ENCODE peak calls at places on chromosome 11, in five cellular contexts. N is fibroblast of villous mesenchyme, X is upper lobe of left lung, Z is colonic mucosa, D is fibroblast of mammary gland. I is an unnamed sample.
A peak's percentile ranks its signal among the peaks of the same experiment; 100 is the strongest.

GRCh38 chr11:113373306-113373705 is 14.3 kb upstream of the ANKK1 start:
- DNase-seq in N (peak; percentile 23), X (no peak), Z (no peak), D (peak; percentile 69), I (no peak)

GRCh38 chr11:44876923-44877322 is 73.8 kb downstream of the TP53I11 start:
- DNase-seq in N (no peak), X (no peak), Z (no peak), D (no peak), I (no peak)

GRCh38 chr11:67062526-67063373 is 6.1 kb downstream of the RHOD start:
- DNase-seq in N (no peak), X (no peak), Z (no peak), D (no peak), I (no peak)

GRCh38 chr11:63503492-63503891 is 2.4 kb upstream of the LGALS12 start:
- DNase-seq in N (no peak), X (no peak), Z (no peak), D (no peak), I (no peak)

GRCh38 chr11:71979094-71979493 is 19.6 kb upstream of the IL18BP start:
- DNase-seq in N (no peak), X (no peak), Z (no peak), D (no peak), I (no peak)

GRCh38 chr11:46674463-46675287 is 25.7 kb downstream of the ARHGAP1 start:
- DNase-seq in N (peak; percentile 91), X (no peak), Z (peak; percentile 61), D (no peak), I (no peak)

GRCh38 chr11:83063073-83063754 is 8.5 kb downstream of the RAB30 start:
- DNase-seq in N (peak; percentile 55), X (no peak), Z (no peak), D (peak; percentile 66), I (no peak)

GRCh38 chr11:40227730-40228129 is 1231.7 kb downstream of the LRRC4C start:
- DNase-seq in N (no peak), X (no peak), Z (no peak), D (no peak), I (no peak)

GRCh38 chr11:133821776-133822175 is 23.5 kb downstream of the SPATA19 start:
- DNase-seq in N (no peak), X (no peak), Z (peak; percentile 46), D (peak; percentile 6), I (no peak)

GRCh38 chr11:118012083-118012669 is 26.0 kb downstream of the IL10RA start:
- DNase-seq in N (no peak), X (no peak), Z (no peak), D (peak; percentile 2), I (no peak)

GRCh38 chr11:85685820-85686459 is at the start of gene CCDC89:
- DNase-seq in N (peak; percentile 98), X (no peak), Z (peak; percentile 59), D (peak; percentile 99), I (no peak)

GRCh38 chr11:122559734-122560382 is 95.7 kb upstream of the UBASH3B start:
- DNase-seq in N (peak; percentile 11), X (no peak), Z (no peak), D (peak; percentile 33), I (no peak)

GRCh38 chr11:93028959-93029536 is 59.6 kb downstream of the MTNR1B start:
- DNase-seq in N (no peak), X (no peak), Z (no peak), D (no peak), I (no peak)

GRCh38 chr11:46984987-46985386 is 48.4 kb downstream of the CSTPP1 start:
- DNase-seq in N (peak; percentile 31), X (no peak), Z (peak; percentile 53), D (peak; percentile 51), I (no peak)

GRCh38 chr11:11894486-11894885 is 52.7 kb downstream of the USP47 start:
- DNase-seq in N (no peak), X (no peak), Z (no peak), D (no peak), I (no peak)

GRCh38 chr11:58034471-58034870 is 3.7 kb downstream of the OR6Q1 start:
- DNase-seq in N (no peak), X (no peak), Z (no peak), D (no peak), I (no peak)
- TF ChIP-seq CTCF in N (no peak), X (no peak), Z (no peak), D (no peak), I (no peak)

GRCh38 chr11:10861799-10862198 is 3.9 kb upstream of the ZBED5 start:
- DNase-seq in N (no peak), X (no peak), Z (no peak), D (no peak), I (no peak)

GRCh38 chr11:10861047-10861446 is 3.2 kb upstream of the ZBED5 start:
- DNase-seq in N (no peak), X (no peak), Z (no peak), D (no peak), I (no peak)

GRCh38 chr11:10856689-10857603 is 907 bp downstream of the ZBED5 start:
- DNase-seq in N (peak; percentile 47), X (no peak), Z (peak; percentile 78), D (no peak), I (no peak)

GRCh38 chr11:10857604-10858504 is at the start of gene ZBED5:
- DNase-seq in N (peak; percentile 98), X (peak; percentile 99), Z (peak; percentile 98), D (peak; percentile 96), I (peak; percentile 96)

GRCh38 chr11:10858505-10859360 is 880 bp upstream of the ZBED5 start:
- DNase-seq in N (no peak), X (peak; percentile 91), Z (peak; percentile 71), D (peak; percentile 39), I (peak; percentile 80)
- TF ChIP-seq CTCF in N (no peak), X (no peak), Z (no peak), D (no peak), I (no peak)

GRCh38 chr11:59200421-59200746 is 12.3 kb downstream of the MPEG1 start:
- DNase-seq in N (no peak), X (no peak), Z (no peak), D (no peak), I (no peak)
- TF ChIP-seq CTCF in N (no peak), X (no peak), Z (no peak), D (no peak), I (no peak)

DNA sequence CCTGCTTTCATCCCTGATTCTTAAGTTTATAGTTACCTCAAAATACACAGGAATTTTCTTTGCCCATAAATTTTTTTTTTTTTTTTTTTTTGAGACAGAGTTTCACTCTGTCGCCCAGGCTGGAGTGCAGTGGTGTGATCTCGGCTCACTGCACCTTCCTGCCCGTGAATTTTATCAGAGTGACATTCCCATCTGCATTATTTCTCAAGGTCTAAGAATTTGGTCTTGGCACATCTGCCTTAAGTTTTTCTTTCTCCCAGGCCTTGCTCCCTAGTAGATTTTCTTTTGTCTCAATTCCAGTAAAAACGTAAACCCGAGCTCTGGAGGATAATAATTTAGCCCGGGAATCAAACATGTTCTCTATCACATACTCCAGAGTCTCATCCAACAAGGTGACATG is 12.3 kb downstream of the TRIM6 start:
- DNase-seq in N (no peak), X (no peak), Z (no peak), D (no peak), I (no peak)
- TF ChIP-seq CTCF in N (no peak), X (no peak), Z (no peak), D (no peak), I (no peak)

GRCh38 chr11:131070365-131070764 is 154.1 kb upstream of the SNX19 start:
- DNase-seq in N (no peak), X (no peak), Z (no peak), D (no peak), I (no peak)
- TF ChIP-seq CTCF in N (peak; percentile 9), X (no peak), Z (no peak), D (no peak), I (peak; percentile 19)

GRCh38 chr11:1765871-1766718 is 2.4 kb upstream of the CTSD start:
- DNase-seq in N (no peak), X (no peak), Z (no peak), D (no peak), I (no peak)

GRCh38 chr11:1761857-1762536 is 1.7 kb downstream of the CTSD start:
- DNase-seq in N (peak; percentile 48), X (peak; percentile 43), Z (no peak), D (no peak), I (no peak)

GRCh38 chr11:1762537-1763302 is 1.0 kb downstream of the CTSD start:
- DNase-seq in N (no peak), X (peak; percentile 75), Z (peak; percentile 92), D (peak; percentile 45), I (no peak)

GRCh38 chr11:1763336-1763795 is 361 bp downstream of the CTSD start:
- DNase-seq in N (no peak), X (no peak), Z (no peak), D (no peak), I (no peak)

GRCh38 chr11:1763796-1764661 is at the start of gene CTSD:
- DNase-seq in N (peak; percentile 77), X (peak; percentile 99), Z (peak; percentile 90), D (peak; percentile 71), I (peak; percentile 92)
- TF ChIP-seq CTCF in N (no peak), X (peak; percentile 26), Z (no peak), D (no peak), I (peak; percentile 20)

GRCh38 chr11:36793542-36793926 is 195.5 kb upstream of the RAG2 start:
- DNase-seq in N (no peak), X (no peak), Z (no peak), D (no peak), I (no peak)
- TF ChIP-seq CTCF in N (no peak), X (no peak), Z (no peak), D (no peak), I (peak; percentile 50)

GRCh38 chr11:2891901-2892214 is 6.3 kb upstream of the CDKN1C start:
- DNase-seq in N (no peak), X (no peak), Z (peak; percentile 62), D (peak; percentile 22), I (no peak)

GRCh38 chr11:2890466-2891241 is 5.1 kb upstream of the CDKN1C start:
- DNase-seq in N (peak; percentile 55), X (peak; percentile 92), Z (peak; percentile 70), D (peak; percentile 56), I (no peak)

GRCh38 chr11:2889399-2890273 is 4.1 kb upstream of the CDKN1C start:
- DNase-seq in N (no peak), X (no peak), Z (no peak), D (no peak), I (no peak)

GRCh38 chr11:2892215-2893020 is 6.8 kb upstream of the CDKN1C start:
- DNase-seq in N (no peak), X (peak; percentile 91), Z (peak; percentile 72), D (peak; percentile 44), I (no peak)

GRCh38 chr11:2891291-2891690 is 5.7 kb upstream of the CDKN1C start:
- DNase-seq in N (no peak), X (no peak), Z (no peak), D (no peak), I (no peak)
- TF ChIP-seq CTCF in N (no peak), X (no peak), Z (no peak), D (peak; percentile 4), I (no peak)